ENCODE peak calls at places on chromosome 16, in six cellular contexts. A, V, P, I, W and F are unnamed samples. For H3K4me1, the result is how much of the 10 kb centered on the place peaks cover.

GRCh38 chr16:1164382-1164781 is 11.5 kb downstream of the CACNA1H start:
- DNase-seq in I (no peak), V (no peak), P (no peak), W (no peak), A (no peak), F (no peak)

GRCh38 chr16:79816081-79816497 is 215.6 kb upstream of the MAF start:
- DNase-seq in A (no peak), W (no peak), V (no peak), P (no peak), I (no peak), F (no peak)

GRCh38 chr16:77896357-77896972 is 108.1 kb downstream of the VAT1L start:
- DNase-seq in V (no peak), P (no peak), W (no peak), I (no peak), A (no peak), F (no peak)

GRCh38 chr16:67967183-67967955 is 1.1 kb downstream of the SLC12A4 start:
- DNase-seq in A (no peak), P (peak), V (no peak), I (no peak), W (no peak), F (no peak)

GRCh38 chr16:17768257-17768656 is 297.5 kb upstream of the XYLT1 start:
- DNase-seq in V (no peak), P (no peak), W (no peak), I (no peak), A (no peak), F (no peak)

GRCh38 chr16:57385083-57385482 is 12.8 kb downstream of the CX3CL1 start:
- DNase-seq in V (no peak), A (no peak), W (no peak), I (no peak), P (no peak), F (no peak)

GRCh38 chr16:89138513-89138795 is 33.1 kb upstream of the CDH15 start:
- DNase-seq in A (no peak), V (peak), W (no peak), P (no peak), I (no peak), F (no peak)

GRCh38 chr16:50153648-50154368 is 702 bp downstream of the TENT4B start:
- DNase-seq in W (peak), P (no peak), I (peak), A (peak), V (peak), F (no peak)

GRCh38 chr16:87713469-87714229 is 52.1 kb downstream of the KLHDC4 start:
- DNase-seq in A (no peak), I (no peak), V (no peak), W (no peak), P (peak), F (no peak)

GRCh38 chr16:82368041-82368440 is 198.0 kb upstream of the MPHOSPH6 start:
- DNase-seq in V (no peak), P (no peak), I (no peak), W (no peak), A (no peak), F (no peak)

GRCh38 chr16:89944773-89945172 is 3.8 kb upstream of the DEF8 start:
- DNase-seq in I (no peak), A (no peak), P (no peak), W (no peak), V (no peak), F (no peak)

GRCh38 chr16:75189638-75190245 is 17.2 kb downstream of the CTRB2 start:
- DNase-seq in A (no peak), V (peak), I (no peak), W (no peak), P (no peak), F (no peak)

GRCh38 chr16:50520451-50521245 is 27.5 kb upstream of the NKD1 start:
- DNase-seq in P (no peak), I (peak), W (no peak), A (no peak), V (no peak), F (no peak)

GRCh38 chr16:83215417-83216001 is 588.7 kb downstream of the CDH13 start:
- DNase-seq in W (no peak), A (no peak), P (peak), I (no peak), V (no peak), F (no peak)

GRCh38 chr16:19690196-19690595 is 27.8 kb downstream of the KNOP1 start:
- DNase-seq in P (no peak), W (no peak), I (no peak), V (no peak), A (no peak), F (no peak)

GRCh38 chr16:21023509-21024202 is 123.1 kb downstream of the LYRM1 start:
- DNase-seq in P (no peak), W (no peak), V (no peak), I (no peak), A (no peak), F (no peak)

GRCh38 chr16:681746-682427 is 1.7 kb downstream of the STUB1 start:
- DNase-seq in W (no peak), A (no peak), V (no peak), I (no peak), P (no peak), F (no peak)

GRCh38 chr16:68508641-68509240 is 30.4 kb upstream of the ZFP90 start:
- DNase-seq in P (no peak), W (no peak), I (no peak), A (no peak), V (no peak), F (no peak)

GRCh38 chr16:87361916-87362619 is 21.5 kb downstream of the FBXO31 start:
- DNase-seq in W (no peak), A (no peak), I (no peak), V (no peak), P (no peak), F (no peak)

GRCh38 chr16:86635181-86635580 is 56.8 kb downstream of the FOXL1 start:
- DNase-seq in P (no peak), A (no peak), V (peak), I (no peak), W (no peak), F (no peak)

GRCh38 chr16:19168173-19169080 is at the start of gene SYT17:
- DNase-seq in W (no peak), V (no peak), P (no peak), I (no peak), A (peak), F (no peak)

GRCh38 chr16:86923656-86924055 is 345.3 kb downstream of the FOXL1 start:
- DNase-seq in V (no peak), A (no peak), I (no peak), P (no peak), W (no peak), F (no peak)

GRCh38 chr16:4052096-4052495 is 64.1 kb downstream of the ADCY9 start:
- DNase-seq in W (no peak), P (no peak), I (peak), V (no peak), A (no peak), F (no peak)

GRCh38 chr16:4055748-4056147 is 60.5 kb downstream of the ADCY9 start:
- DNase-seq in W (no peak), P (no peak), I (peak), V (no peak), A (no peak), F (no peak)

GRCh38 chr16:4053663-4054479 is 62.4 kb downstream of the ADCY9 start:
- DNase-seq in V (peak), P (no peak), A (peak), W (peak), I (peak), F (no peak)

GRCh38 chr16:4051591-4051990 is 64.7 kb downstream of the ADCY9 start:
- DNase-seq in W (no peak), I (no peak), V (no peak), A (no peak), P (no peak), F (no peak)

DNA sequence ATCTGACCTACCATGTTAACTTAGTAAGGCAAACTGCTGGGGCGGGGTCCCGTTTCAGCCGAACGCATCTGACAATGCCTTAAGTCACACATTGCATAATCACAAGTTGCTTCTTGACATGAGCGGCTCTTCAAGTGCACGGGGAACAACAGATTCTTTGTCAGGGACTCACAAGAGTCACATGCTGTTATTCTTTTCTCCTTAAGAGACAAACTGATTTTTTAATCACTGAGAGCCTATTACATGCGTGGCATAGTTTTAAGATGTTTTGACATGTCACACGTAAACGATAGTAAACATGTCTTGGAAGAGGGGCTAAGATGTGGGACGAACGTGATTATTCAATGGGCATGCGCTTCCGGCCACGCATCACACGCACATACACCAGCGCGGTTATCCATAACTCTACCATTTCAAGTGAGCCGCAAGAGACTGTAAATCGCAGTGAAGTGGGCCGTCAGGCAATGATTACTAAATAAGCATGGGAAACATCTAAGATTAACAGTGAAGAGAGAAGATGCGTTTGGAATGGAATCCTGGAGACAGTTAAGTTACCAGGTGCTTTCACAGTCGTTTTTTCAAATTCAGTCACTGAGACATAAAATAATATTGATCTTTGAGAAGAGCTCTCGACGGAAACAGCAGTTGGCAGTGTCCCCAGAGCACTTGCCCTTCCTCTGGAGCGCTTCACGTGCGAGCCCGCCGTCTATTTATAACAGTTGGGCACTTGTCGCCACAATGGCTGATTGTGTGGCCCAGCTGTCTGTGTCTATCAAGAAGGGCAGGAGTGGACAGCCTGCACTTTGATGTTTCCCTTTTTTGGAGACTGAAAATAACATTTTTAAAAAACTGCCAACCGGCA is 63.2 kb downstream of the ADCY9 start:
- DNase-seq in V (peak), A (peak), P (no peak), I (peak), W (peak), F (no peak)
- H3K4me3 ChIP-seq in V (peak), A (peak), P (no peak), I (peak), W (peak), F (no peak)

GRCh38 chr16:30120340-30121105 is 2.5 kb downstream of the MAPK3 start:
- DNase-seq in I (no peak), P (no peak), V (no peak), W (no peak), A (no peak), F (no peak)

GRCh38 chr16:30124985-30125379 is 2.0 kb upstream of the MAPK3 start:
- DNase-seq in P (no peak), V (no peak), W (no peak), A (no peak), I (no peak), F (no peak)

GRCh38 chr16:30122621-30123160 is 329 bp downstream of the MAPK3 start:
- DNase-seq in V (peak), W (peak), I (no peak), A (no peak), P (peak), F (no peak)

GRCh38 chr16:30119428-30119827 is 3.6 kb downstream of the MAPK3 start:
- DNase-seq in V (no peak), P (no peak), I (no peak), W (no peak), A (no peak), F (no peak)

DNA sequence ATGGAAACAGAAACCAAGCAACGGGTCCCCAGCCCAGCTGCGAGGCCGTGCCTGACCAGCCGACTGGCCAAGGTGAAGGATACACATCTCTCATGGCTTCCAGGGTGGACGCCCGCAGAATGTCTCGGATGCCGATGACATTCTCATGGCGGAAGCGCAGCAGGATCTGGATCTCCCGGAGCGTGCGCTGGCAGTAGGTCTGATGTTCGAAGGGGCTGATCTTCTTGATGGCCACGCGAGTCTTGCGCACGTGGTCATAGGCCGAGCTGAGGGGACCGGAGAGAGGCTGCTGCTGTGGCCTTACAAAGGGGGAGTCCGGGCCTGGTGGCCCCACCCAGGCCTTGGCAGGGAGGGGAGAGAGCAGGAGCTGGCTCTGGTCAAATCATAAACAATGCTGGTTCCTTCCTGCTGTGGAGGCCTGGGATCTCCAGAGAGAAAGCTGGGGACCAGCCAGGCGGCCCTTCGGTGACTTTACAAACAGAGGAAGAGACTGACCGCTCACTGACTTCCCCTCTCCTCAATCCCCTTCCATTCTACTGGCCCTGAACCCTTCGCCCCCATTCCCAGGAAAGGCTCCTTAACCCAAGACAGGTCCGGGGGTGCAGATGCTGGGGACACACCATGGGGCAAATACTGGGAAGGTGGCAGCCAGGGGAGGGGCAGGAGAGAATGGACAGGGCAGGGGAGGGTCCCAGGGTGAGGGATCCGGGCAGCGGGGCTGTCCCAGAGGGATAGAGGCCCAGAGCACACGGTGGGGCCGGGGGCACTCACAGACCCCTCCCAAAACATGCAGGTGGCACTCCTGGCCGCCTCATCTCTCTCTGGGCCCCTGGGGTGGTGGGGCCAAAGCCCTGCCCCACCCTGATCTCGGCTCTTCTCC is 1.0 kb downstream of the MAPK3 start:
- DNase-seq in V (peak), W (peak), P (no peak), A (peak), I (peak), F (no peak)
- H3K27ac ChIP-seq in V (peak), W (peak), P (peak), A (peak), I (peak), F (peak)

GRCh38 chr16:11560701-11561439 is 25.8 kb downstream of the LITAF start:
- DNase-seq in P (peak), V (peak), A (no peak), W (no peak), I (no peak), F (no peak)

GRCh38 chr16:11561440-11561797 is 25.3 kb downstream of the LITAF start:
- DNase-seq in V (no peak), W (no peak), I (no peak), P (no peak), A (no peak), F (no peak)

GRCh38 chr16:11562411-11562810 is 24.3 kb downstream of the LITAF start:
- DNase-seq in I (no peak), V (peak), W (no peak), P (no peak), A (no peak), F (no peak)

GRCh38 chr16:11562941-11563340 is 23.8 kb downstream of the LITAF start:
- DNase-seq in I (no peak), P (no peak), A (no peak), W (no peak), V (peak), F (no peak)

GRCh38 chr16:11561856-11562255 is 24.9 kb downstream of the LITAF start:
- DNase-seq in V (no peak), A (no peak), W (no peak), I (no peak), P (no peak), F (no peak)
- H3K4me1 ChIP-seq in V (under half), A (half or more), W (under half), I (under half), P (half or more), F (under half)

GRCh38 chr16:81181013-81181720 is 57.3 kb upstream of the BCO1 start:
- DNase-seq in P (no peak), V (peak), W (peak), A (peak), I (peak), F (peak)
- H3K4me3 ChIP-seq in P (no peak), V (no peak), W (peak), A (no peak), I (no peak), F (no peak)

GRCh38 chr16:70725024-70725911 is 39.4 kb upstream of the MTSS2 start:
- DNase-seq in A (peak), I (peak), P (no peak), W (no peak), V (no peak), F (no peak)

GRCh38 chr16:70726869-70727494 is 41.1 kb upstream of the MTSS2 start:
- DNase-seq in V (no peak), A (no peak), W (no peak), I (peak), P (no peak), F (no peak)

GRCh38 chr16:70728145-70728544 is 42.3 kb upstream of the MTSS2 start:
- DNase-seq in P (no peak), A (no peak), V (no peak), I (no peak), W (no peak), F (no peak)

GRCh38 chr16:70724146-70725023 is 38.5 kb upstream of the MTSS2 start:
- DNase-seq in A (no peak), W (no peak), P (no peak), I (no peak), V (no peak), F (no peak)

GRCh38 chr16:70725912-70726828 is 40.3 kb upstream of the MTSS2 start:
- DNase-seq in I (peak), W (peak), A (no peak), V (no peak), P (no peak), F (no peak)
- H3K27ac ChIP-seq in I (peak), W (peak), A (peak), V (peak), P (no peak), F (no peak)

DNA sequence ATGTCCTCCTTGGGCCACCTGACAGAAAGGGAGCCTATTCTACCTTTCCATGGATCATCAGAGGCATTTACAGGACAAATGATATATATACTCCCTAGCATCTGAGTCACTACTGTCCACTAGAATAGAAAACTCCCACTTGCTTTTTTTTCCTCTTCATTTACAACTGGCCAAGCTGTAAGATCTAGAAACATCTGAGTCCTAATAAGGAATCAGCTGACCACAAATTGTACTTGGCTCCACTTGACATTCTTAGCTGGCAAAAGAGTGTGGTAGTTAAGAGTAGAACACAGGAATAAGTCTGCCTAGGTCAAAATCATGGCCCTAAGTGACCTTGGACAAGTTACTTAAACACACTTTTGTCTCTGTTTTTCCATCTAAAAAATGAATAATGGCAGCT is 5.2 kb downstream of the RUSF1 start:
- DNase-seq in A (no peak), I (no peak), V (no peak), P (no peak), W (no peak), F (no peak)
- H3K4me1 ChIP-seq in A (under half), I (under half), V (under half), P (under half), W (under half), F (under half)

GRCh38 chr16:31529398-31530312 is 2.0 kb downstream of the AHSP start:
- DNase-seq in P (no peak), V (no peak), I (no peak), A (no peak), W (no peak), F (no peak)
- H3K4me3 ChIP-seq in P (no peak), V (peak), I (peak), A (peak), W (peak), F (peak)

GRCh38 chr16:2457267-2457666 is 2.6 kb upstream of the TEDC2 start:
- DNase-seq in I (no peak), V (no peak), P (no peak), A (no peak), W (no peak), F (no peak)
- H3K27ac ChIP-seq in I (no peak), V (no peak), P (no peak), A (no peak), W (no peak), F (no peak)